ENCODE peak calls at places on chromosome 20, in five cellular contexts. One of them, this sample, is unnamed.

GRCh38 chr20:3167738-3168078 is 5.6 kb downstream of the LZTS3 start:
- DNase-seq in hepatocyte: no peak
- DNase-seq in mesenchymal stem cell: no peak
- DNase-seq in A549: no peak
- DNase-seq in neural progenitor cell: no peak
- DNase-seq in this sample: no peak

GRCh38 chr20:43938932-43939761 is 24.5 kb downstream of the TOX2 start:
- DNase-seq in neural progenitor cell: no peak
- DNase-seq in hepatocyte: peak
- DNase-seq in mesenchymal stem cell: peak
- DNase-seq in A549: peak
- DNase-seq in this sample: peak

GRCh38 chr20:46894971-46895905 is 595 bp downstream of the EYA2 start:
- DNase-seq in A549: no peak
- DNase-seq in hepatocyte: peak
- DNase-seq in neural progenitor cell: peak
- DNase-seq in mesenchymal stem cell: no peak
- DNase-seq in this sample: peak

GRCh38 chr20:36317675-36318074 is 11.5 kb downstream of the DLGAP4 start:
- DNase-seq in A549: no peak
- DNase-seq in mesenchymal stem cell: no peak
- DNase-seq in hepatocyte: no peak
- DNase-seq in neural progenitor cell: no peak
- DNase-seq in this sample: no peak

GRCh38 chr20:43360016-43360415 is 97.7 kb upstream of the SRSF6 start:
- DNase-seq in mesenchymal stem cell: no peak
- DNase-seq in A549: no peak
- DNase-seq in neural progenitor cell: no peak
- DNase-seq in hepatocyte: no peak
- DNase-seq in this sample: no peak

GRCh38 chr20:33828912-33829560 is 17.9 kb downstream of the CHMP4B start:
- DNase-seq in hepatocyte: peak
- DNase-seq in A549: no peak
- DNase-seq in mesenchymal stem cell: peak
- DNase-seq in neural progenitor cell: no peak
- DNase-seq in this sample: no peak

GRCh38 chr20:1810926-1811620 is 84.1 kb upstream of the SIRPA start:
- DNase-seq in hepatocyte: no peak
- DNase-seq in A549: no peak
- DNase-seq in mesenchymal stem cell: peak
- DNase-seq in neural progenitor cell: no peak
- DNase-seq in this sample: peak

GRCh38 chr20:58824843-58825242 is 25.9 kb downstream of the GNAS-AS1 start:
- DNase-seq in neural progenitor cell: no peak
- DNase-seq in hepatocyte: no peak
- DNase-seq in mesenchymal stem cell: no peak
- DNase-seq in A549: no peak
- DNase-seq in this sample: no peak

GRCh38 chr20:44087051-44087856 is 99.7 kb downstream of the JPH2 start:
- DNase-seq in neural progenitor cell: no peak
- DNase-seq in A549: no peak
- DNase-seq in hepatocyte: no peak
- DNase-seq in mesenchymal stem cell: no peak
- DNase-seq in this sample: no peak

GRCh38 chr20:50575869-50576720 is 65.9 kb downstream of the PTPN1 start:
- DNase-seq in mesenchymal stem cell: peak
- DNase-seq in hepatocyte: peak
- DNase-seq in neural progenitor cell: peak
- DNase-seq in A549: peak
- DNase-seq in this sample: no peak

GRCh38 chr20:19317240-19318069 is 105.0 kb downstream of the SLC24A3 start:
- DNase-seq in hepatocyte: no peak
- DNase-seq in mesenchymal stem cell: no peak
- DNase-seq in A549: no peak
- DNase-seq in neural progenitor cell: peak
- DNase-seq in this sample: no peak

GRCh38 chr20:11090751-11091150 is 417.0 kb upstream of the JAG1 start:
- DNase-seq in neural progenitor cell: no peak
- DNase-seq in A549: no peak
- DNase-seq in hepatocyte: no peak
- DNase-seq in mesenchymal stem cell: no peak
- DNase-seq in this sample: no peak

GRCh38 chr20:54047741-54048140 is 22.7 kb downstream of the BCAS1 start:
- DNase-seq in mesenchymal stem cell: no peak
- DNase-seq in neural progenitor cell: no peak
- DNase-seq in A549: no peak
- DNase-seq in hepatocyte: no peak
- DNase-seq in this sample: no peak

GRCh38 chr20:11144114-11144513 is 470.3 kb upstream of the JAG1 start:
- DNase-seq in hepatocyte: no peak
- DNase-seq in A549: no peak
- DNase-seq in neural progenitor cell: no peak
- DNase-seq in mesenchymal stem cell: peak
- DNase-seq in this sample: peak

GRCh38 chr20:62122659-62123449 is 579 bp downstream of the LSM14B start:
- DNase-seq in neural progenitor cell: peak
- DNase-seq in mesenchymal stem cell: peak
- DNase-seq in hepatocyte: peak
- DNase-seq in A549: no peak
- DNase-seq in this sample: peak

GRCh38 chr20:54474866-54475265 is 527 bp upstream of the DOK5 start:
- DNase-seq in mesenchymal stem cell: no peak
- DNase-seq in hepatocyte: no peak
- DNase-seq in neural progenitor cell: peak
- DNase-seq in A549: no peak
- DNase-seq in this sample: no peak

GRCh38 chr20:39216195-39216594 is 254.1 kb downstream of the DHX35 start:
- DNase-seq in neural progenitor cell: no peak
- DNase-seq in mesenchymal stem cell: no peak
- DNase-seq in A549: no peak
- DNase-seq in hepatocyte: no peak
- DNase-seq in this sample: no peak

GRCh38 chr20:48984575-48985219 is 61.4 kb upstream of the CSE1L start:
- DNase-seq in neural progenitor cell: peak
- DNase-seq in hepatocyte: no peak
- DNase-seq in A549: no peak
- DNase-seq in mesenchymal stem cell: no peak
- DNase-seq in this sample: no peak

GRCh38 chr20:54026300-54027064 is 43.9 kb downstream of the BCAS1 start:
- DNase-seq in mesenchymal stem cell: no peak
- DNase-seq in A549: no peak
- DNase-seq in hepatocyte: no peak
- DNase-seq in neural progenitor cell: no peak
- DNase-seq in this sample: no peak

GRCh38 chr20:34364013-34364382 is 925 bp downstream of the ITCH start:
- DNase-seq in hepatocyte: peak
- DNase-seq in A549: no peak
- DNase-seq in mesenchymal stem cell: peak
- DNase-seq in neural progenitor cell: no peak
- DNase-seq in this sample: no peak

GRCh38 chr20:35295674-35296073 is 3.4 kb upstream of the FAM83C start:
- DNase-seq in hepatocyte: no peak
- DNase-seq in neural progenitor cell: no peak
- DNase-seq in A549: no peak
- DNase-seq in mesenchymal stem cell: no peak
- DNase-seq in this sample: no peak

GRCh38 chr20:13037727-13038126 is 29.0 kb downstream of the SPTLC3 start:
- DNase-seq in neural progenitor cell: no peak
- DNase-seq in A549: no peak
- DNase-seq in hepatocyte: no peak
- DNase-seq in mesenchymal stem cell: no peak
- DNase-seq in this sample: peak

GRCh38 chr20:45293041-45294002 is 13.3 kb upstream of the RBPJL start:
- DNase-seq in hepatocyte: peak
- DNase-seq in A549: peak
- DNase-seq in mesenchymal stem cell: peak
- DNase-seq in neural progenitor cell: peak
- DNase-seq in this sample: peak

GRCh38 chr20:38260025-38260377 is 534 bp downstream of the KIAA1755 start:
- DNase-seq in mesenchymal stem cell: no peak
- DNase-seq in hepatocyte: no peak
- DNase-seq in neural progenitor cell: no peak
- DNase-seq in A549: no peak
- DNase-seq in this sample: no peak

GRCh38 chr20:53981130-53981529 is 89.3 kb downstream of the BCAS1 start:
- DNase-seq in neural progenitor cell: no peak
- DNase-seq in mesenchymal stem cell: no peak
- DNase-seq in A549: no peak
- DNase-seq in hepatocyte: no peak
- DNase-seq in this sample: no peak

GRCh38 chr20:56422131-56422823 is 10.2 kb downstream of the CASS4 start:
- DNase-seq in mesenchymal stem cell: peak
- DNase-seq in neural progenitor cell: no peak
- DNase-seq in A549: peak
- DNase-seq in hepatocyte: no peak
- DNase-seq in this sample: peak

GRCh38 chr20:35604444-35604750 is 11.2 kb upstream of the SPAG4 start:
- DNase-seq in mesenchymal stem cell: peak
- DNase-seq in neural progenitor cell: peak
- DNase-seq in hepatocyte: no peak
- DNase-seq in A549: no peak
- DNase-seq in this sample: no peak

DNA sequence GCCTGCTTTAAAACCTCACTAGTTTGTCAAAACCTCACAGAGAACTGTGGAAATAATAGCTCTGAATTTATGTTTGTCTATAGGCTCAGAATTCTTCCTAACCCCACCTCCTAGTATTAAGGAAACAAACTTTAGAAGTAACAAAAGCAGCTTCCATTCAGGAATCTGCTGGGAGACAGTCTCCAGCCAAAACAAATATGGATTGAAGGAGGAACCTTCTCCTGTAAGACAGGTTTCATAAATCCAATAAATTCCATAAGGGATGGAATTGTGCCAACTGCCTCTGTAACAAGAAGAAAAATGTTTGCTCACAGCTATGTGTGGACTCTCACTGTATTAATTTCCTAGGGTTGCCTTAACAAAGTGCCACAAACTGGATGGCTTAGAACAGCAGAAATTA is 7.5 kb downstream of the SYCP2 start:
- DNase-seq in A549: no peak
- DNase-seq in hepatocyte: no peak
- DNase-seq in mesenchymal stem cell: no peak
- DNase-seq in neural progenitor cell: no peak
- DNase-seq in this sample: peak
- H3K4me2 ChIP-seq in A549: peak
- H3K4me2 ChIP-seq in hepatocyte: no peak
- H3K4me2 ChIP-seq in mesenchymal stem cell: no peak
- H3K4me2 ChIP-seq in neural progenitor cell: no peak
- H3K4me2 ChIP-seq in this sample: peak

GRCh38 chr20:6654490-6655247 is 112.8 kb upstream of the BMP2 start:
- DNase-seq in hepatocyte: peak
- DNase-seq in mesenchymal stem cell: peak
- DNase-seq in A549: no peak
- DNase-seq in neural progenitor cell: no peak
- DNase-seq in this sample: peak
- H3K4me2 ChIP-seq in hepatocyte: peak
- H3K4me2 ChIP-seq in mesenchymal stem cell: no peak
- H3K4me2 ChIP-seq in A549: no peak
- H3K4me2 ChIP-seq in neural progenitor cell: no peak
- H3K4me2 ChIP-seq in this sample: peak

DNA sequence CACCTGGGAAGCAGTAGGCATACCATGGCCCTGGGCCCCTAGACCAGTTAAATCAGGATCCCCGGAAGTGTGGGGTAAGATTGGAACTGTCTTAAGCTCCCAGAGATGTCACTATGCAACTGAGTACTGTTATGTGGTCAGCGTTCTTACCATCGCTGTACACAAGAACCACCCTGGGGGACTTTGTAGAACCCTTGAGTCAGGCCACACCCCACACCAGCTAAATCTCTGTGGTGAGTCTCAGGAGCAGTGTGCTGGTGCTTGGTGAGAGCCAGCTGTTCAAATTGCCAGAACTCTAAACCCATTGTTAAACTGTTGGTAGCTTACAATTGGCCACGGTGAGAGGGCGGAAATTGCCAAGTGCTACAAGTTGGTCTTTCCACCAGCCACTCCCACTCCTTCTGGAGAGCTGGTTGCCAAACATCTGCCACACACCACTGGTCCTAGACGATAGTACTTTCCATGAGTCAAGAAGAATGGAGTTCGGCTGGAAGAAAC is 80.6 kb upstream of the SYNDIG1 start:
- DNase-seq in hepatocyte: no peak
- DNase-seq in A549: no peak
- DNase-seq in mesenchymal stem cell: no peak
- DNase-seq in neural progenitor cell: no peak
- DNase-seq in this sample: peak
- H3K4me2 ChIP-seq in hepatocyte: no peak
- H3K4me2 ChIP-seq in A549: no peak
- H3K4me2 ChIP-seq in mesenchymal stem cell: no peak
- H3K4me2 ChIP-seq in neural progenitor cell: no peak
- H3K4me2 ChIP-seq in this sample: no peak

GRCh38 chr20:52585333-52585732 is 386.8 kb upstream of the TSHZ2 start:
- DNase-seq in neural progenitor cell: no peak
- DNase-seq in mesenchymal stem cell: no peak
- DNase-seq in A549: no peak
- DNase-seq in hepatocyte: no peak
- DNase-seq in this sample: no peak
- H3K4me2 ChIP-seq in neural progenitor cell: no peak
- H3K4me2 ChIP-seq in mesenchymal stem cell: no peak
- H3K4me2 ChIP-seq in A549: no peak
- H3K4me2 ChIP-seq in hepatocyte: no peak
- H3K4me2 ChIP-seq in this sample: no peak

GRCh38 chr20:607476-607875 is 2.6 kb downstream of the TCF15 start:
- DNase-seq in hepatocyte: no peak
- DNase-seq in mesenchymal stem cell: no peak
- DNase-seq in A549: no peak
- DNase-seq in neural progenitor cell: no peak
- DNase-seq in this sample: no peak
- H3K4me2 ChIP-seq in hepatocyte: no peak
- H3K4me2 ChIP-seq in mesenchymal stem cell: no peak
- H3K4me2 ChIP-seq in A549: no peak
- H3K4me2 ChIP-seq in neural progenitor cell: no peak
- H3K4me2 ChIP-seq in this sample: no peak